ENCODE peak calls at places on chromosomes 3 and 15, in nine cellular contexts. Y, O, V, N, I, W, D, H and A are unnamed samples.

GRCh38 chr3:129291487-129291886 is 12.8 kb downstream of the HMCES start:
- DNase-seq in Y (no peak), O (no peak), V (no peak), N (no peak), I (no peak), W (no peak), D (no peak), H (no peak), A (no peak)

GRCh38 chr3:54653456-54654195 is 274.2 kb downstream of the LRTM1 start:
- DNase-seq in Y (no peak), O (no peak), V (no peak), N (no peak), I (no peak), W (no peak), D (no peak), H (no peak), A (no peak)

GRCh38 chr3:187746059-187746453 is 788 bp upstream of the BCL6 start:
- DNase-seq in Y (peak), O (no peak), V (no peak), N (no peak), I (no peak), W (no peak), D (no peak), H (no peak), A (no peak)

GRCh38 chr3:122786067-122786466 is 7.6 kb downstream of the HSPBAP1 start:
- DNase-seq in Y (peak), O (no peak), V (no peak), N (no peak), I (peak), W (no peak), D (no peak), H (no peak), A (no peak)

GRCh38 chr3:168984872-168985271 is 678.6 kb downstream of the MECOM start:
- DNase-seq in Y (peak), O (no peak), V (no peak), N (no peak), I (no peak), W (no peak), D (no peak), H (no peak), A (no peak)

GRCh38 chr3:12750223-12750622 is 8.8 kb downstream of the TMEM40 start:
- DNase-seq in Y (no peak), O (no peak), V (no peak), N (no peak), I (peak), W (no peak), D (no peak), H (no peak), A (no peak)

GRCh38 chr15:31349233-31350141 is 22.9 kb downstream of the KLF13 start:
- DNase-seq in Y (no peak), O (no peak), V (no peak), N (no peak), I (no peak), W (no peak), D (no peak), H (no peak), A (no peak)

GRCh38 chr15:41879321-41879845 is 14.5 kb downstream of the SPTBN5 start:
- DNase-seq in Y (no peak), O (no peak), V (peak), N (no peak), I (no peak), W (no peak), D (no peak), H (no peak), A (no peak)

GRCh38 chr3:171749128-171749527 is 61.2 kb downstream of the PLD1 start:
- DNase-seq in Y (no peak), O (no peak), V (no peak), N (no peak), I (no peak), W (no peak), D (no peak), H (no peak), A (no peak)

GRCh38 chr3:99934984-99935797 is 117.5 kb downstream of the CMSS1 start:
- DNase-seq in Y (peak), O (no peak), V (no peak), N (no peak), I (no peak), W (no peak), D (no peak), H (no peak), A (no peak)

GRCh38 chr3:126474498-126475410 is 937 bp downstream of the ZXDC start:
- DNase-seq in Y (peak), O (peak), V (peak), N (no peak), I (peak), W (no peak), D (no peak), H (peak), A (peak)

GRCh38 chr15:99981839-99982658 is 248.8 kb upstream of the LYSMD4 start:
- DNase-seq in Y (no peak), O (no peak), V (no peak), N (no peak), I (no peak), W (no peak), D (no peak), H (no peak), A (no peak)

GRCh38 chr15:62445244-62445643 is 280.2 kb upstream of the C2CD4B start:
- DNase-seq in Y (no peak), O (no peak), V (no peak), N (no peak), I (no peak), W (no peak), D (no peak), H (no peak), A (no peak)

GRCh38 chr15:50463423-50464358 is 39.5 kb downstream of the USP8 start:
- DNase-seq in Y (no peak), O (no peak), V (no peak), N (no peak), I (peak), W (no peak), D (no peak), H (no peak), A (no peak)

GRCh38 chr3:135224963-135225362 is 429.9 kb downstream of the EPHB1 start:
- DNase-seq in Y (no peak), O (no peak), V (no peak), N (no peak), I (no peak), W (no peak), D (no peak), H (no peak), A (no peak)

GRCh38 chr15:57505056-57505713 is 86.5 kb upstream of the MYZAP start:
- DNase-seq in Y (peak), O (no peak), V (no peak), N (no peak), I (no peak), W (no peak), D (no peak), H (no peak), A (no peak)